ENCODE peak calls at places on chromosomes 2 and 18, in six cellular contexts. F is H1, L is HepG2, I is GM12878, T is K562, D is SK-N-SH. J is an unnamed sample.

GRCh38 chr18:24735504-24736243 is 275.2 kb downstream of the HRH4 start:
- DNase-seq in L (no peak), D (no peak), T (no peak), F (no peak), I (no peak), J (no peak)

GRCh38 chr2:28297531-28297930 is 95.1 kb upstream of the FOSL2 start:
- DNase-seq in T (no peak), I (no peak), D (no peak), F (no peak), L (no peak), J (no peak)

GRCh38 chr2:85523062-85523905 is 15.7 kb upstream of the MAT2A start:
- DNase-seq in L (no peak), T (no peak), F (no peak), D (no peak), I (no peak), J (no peak)

GRCh38 chr2:85273732-85274731 is 53.8 kb downstream of the TGOLN2 start:
- DNase-seq in F (no peak), D (peak), L (peak), T (peak), I (no peak), J (no peak)

GRCh38 chr2:53210538-53210937 is 557.1 kb upstream of the CHAC2 start:
- DNase-seq in I (no peak), D (no peak), L (no peak), F (no peak), T (no peak), J (no peak)

GRCh38 chr2:16663121-16663905 is 2.3 kb downstream of the CYRIA start:
- DNase-seq in F (no peak), I (no peak), L (no peak), D (no peak), T (no peak), J (peak)

GRCh38 chr2:127635380-127636237 is 10.3 kb upstream of the GPR17 start:
- DNase-seq in D (no peak), L (no peak), I (no peak), F (no peak), T (no peak), J (no peak)

GRCh38 chr2:197850882-197851281 is 46.5 kb downstream of the PLCL1 start:
- DNase-seq in F (no peak), L (no peak), T (no peak), D (no peak), I (no peak), J (no peak)

GRCh38 chr2:96408631-96409542 is 73.3 kb downstream of the NCAPH start:
- DNase-seq in D (no peak), T (no peak), F (no peak), I (no peak), L (peak), J (no peak)

GRCh38 chr2:119240311-119241204 is 16.9 kb downstream of the STEAP3 start:
- DNase-seq in I (no peak), F (no peak), D (peak), T (peak), L (peak), J (no peak)

GRCh38 chr2:98086491-98087446 is at the start of gene VWA3B:
- DNase-seq in I (no peak), T (peak), L (no peak), F (peak), D (peak), J (no peak)

GRCh38 chr18:39448942-39449341 is 1883.3 kb upstream of the CELF4 start:
- DNase-seq in I (no peak), L (no peak), T (no peak), D (no peak), F (no peak), J (no peak)

GRCh38 chr2:65436825-65437221 is 4.4 kb upstream of the SPRED2 start:
- DNase-seq in F (no peak), T (peak), L (no peak), D (peak), I (peak), J (no peak)

GRCh38 chr2:102703748-102704147 is 58.1 kb upstream of the TMEM182 start:
- DNase-seq in T (peak), D (no peak), L (peak), F (no peak), I (no peak), J (no peak)

GRCh38 chr2:16774091-16774490 is 108.5 kb upstream of the CYRIA start:
- DNase-seq in T (no peak), D (no peak), F (no peak), I (no peak), L (no peak), J (no peak)

GRCh38 chr2:70303186-70303585 is 1.3 kb upstream of the FAM136A start:
- DNase-seq in T (no peak), I (no peak), D (no peak), L (no peak), F (no peak), J (no peak)

GRCh38 chr2:98465456-98466201 is 21.0 kb downstream of the INPP4A start:
- DNase-seq in F (no peak), D (peak), T (peak), L (no peak), I (peak), J (peak)

GRCh38 chr18:63882333-63883141 is 5.0 kb upstream of the SERPINB2 start:
- DNase-seq in L (no peak), F (no peak), I (no peak), D (no peak), T (no peak), J (no peak)

DNA sequence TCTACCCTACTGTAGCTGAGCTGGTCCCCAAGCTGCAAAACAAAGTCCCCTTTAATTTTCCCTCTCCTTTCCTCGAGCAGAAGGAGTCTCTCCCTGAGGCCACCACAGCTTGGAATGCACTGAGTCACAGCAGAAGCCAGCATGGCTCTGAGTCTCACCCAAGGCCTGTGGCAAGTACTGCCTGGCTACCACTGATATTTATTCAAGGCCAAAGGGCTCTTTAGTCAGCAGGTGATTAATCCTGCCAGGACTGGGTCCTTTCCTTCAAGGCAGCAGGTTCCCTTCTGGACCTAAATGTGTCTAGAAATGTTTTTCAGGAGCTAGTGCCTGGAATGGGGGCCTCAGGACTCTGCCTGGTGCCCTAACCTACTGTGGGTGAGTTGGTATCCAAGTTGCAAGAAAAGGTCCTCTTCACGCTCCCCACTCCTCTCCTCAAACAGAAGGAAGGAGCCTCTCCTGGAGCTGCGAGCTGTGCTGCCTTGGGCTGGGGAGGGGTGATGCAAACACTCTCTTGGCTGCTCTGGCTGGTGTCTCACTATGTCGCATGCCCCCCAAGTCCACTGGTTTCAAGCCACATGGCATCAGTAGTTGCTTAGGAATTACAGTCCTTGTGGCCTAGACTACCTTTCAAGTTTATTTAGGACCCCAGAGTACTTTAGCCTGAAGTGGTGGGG is 53.4 kb downstream of the CD28 start:
- DNase-seq in I (no peak), D (no peak), F (no peak), L (no peak), T (no peak), J (no peak)
- TF ChIP-seq GABPA in I (no peak), D (no peak), F (no peak), L (no peak), T (no peak), J (no peak)

GRCh38 chr2:187349328-187349944 is 98.6 kb downstream of the CALCRL start:
- DNase-seq in I (no peak), T (no peak), F (no peak), D (no peak), L (no peak), J (no peak)
- H3K4me3 ChIP-seq in I (no peak), T (no peak), F (no peak), D (no peak), L (no peak), J (no peak)

GRCh38 chr2:228987441-228988155 is 283.5 kb downstream of the PID1 start:
- DNase-seq in L (no peak), T (no peak), I (no peak), F (no peak), D (no peak), J (no peak)
- TF ChIP-seq GABPA in L (no peak), T (no peak), I (no peak), F (no peak), D (no peak), J (no peak)

GRCh38 chr2:230986520-230987136 is 9.3 kb upstream of the SPATA3 start:
- DNase-seq in I (no peak), D (no peak), L (no peak), F (no peak), T (no peak), J (no peak)
- H3K4me3 ChIP-seq in I (peak), D (peak), L (peak), F (peak), T (peak), J (peak)

GRCh38 chr18:78547817-78548216 is 431.8 kb upstream of the SALL3 start:
- DNase-seq in D (no peak), I (no peak), L (no peak), T (no peak), F (no peak), J (no peak)

GRCh38 chr18:78543201-78543725 is 436.4 kb upstream of the SALL3 start:
- DNase-seq in L (no peak), F (no peak), I (no peak), D (no peak), T (no peak), J (no peak)

GRCh38 chr18:78546281-78546680 is 433.3 kb upstream of the SALL3 start:
- DNase-seq in D (no peak), L (no peak), T (no peak), F (no peak), I (no peak), J (no peak)

GRCh38 chr18:78549971-78550370 is 429.6 kb upstream of the SALL3 start:
- DNase-seq in I (no peak), L (no peak), D (no peak), T (no peak), F (no peak), J (no peak)

GRCh38 chr18:78548261-78549058 is 431.2 kb upstream of the SALL3 start:
- DNase-seq in I (no peak), F (no peak), D (no peak), T (no peak), L (no peak), J (no peak)
- TF ChIP-seq GABPA in I (no peak), F (no peak), D (no peak), T (no peak), L (no peak), J (no peak)

GRCh38 chr18:46071894-46072867 is at the start of gene PSTPIP2:
- DNase-seq in T (peak), F (no peak), D (peak), I (no peak), L (no peak), J (no peak)

GRCh38 chr18:46069524-46069923 is 2.5 kb downstream of the PSTPIP2 start:
- DNase-seq in D (no peak), T (no peak), I (no peak), F (no peak), L (no peak), J (no peak)

GRCh38 chr18:46071615-46071893 is 506 bp downstream of the PSTPIP2 start:
- DNase-seq in I (no peak), T (peak), D (no peak), F (no peak), L (no peak), J (no peak)

GRCh38 chr18:46070232-46070631 is 1.8 kb downstream of the PSTPIP2 start:
- DNase-seq in F (no peak), L (no peak), D (no peak), T (no peak), I (no peak), J (no peak)

GRCh38 chr18:46070683-46071614 is 1.1 kb downstream of the PSTPIP2 start:
- DNase-seq in D (peak), I (no peak), L (no peak), T (peak), F (no peak), J (peak)
- H3K4me3 ChIP-seq in D (peak), I (peak), L (peak), T (peak), F (peak), J (peak)

DNA sequence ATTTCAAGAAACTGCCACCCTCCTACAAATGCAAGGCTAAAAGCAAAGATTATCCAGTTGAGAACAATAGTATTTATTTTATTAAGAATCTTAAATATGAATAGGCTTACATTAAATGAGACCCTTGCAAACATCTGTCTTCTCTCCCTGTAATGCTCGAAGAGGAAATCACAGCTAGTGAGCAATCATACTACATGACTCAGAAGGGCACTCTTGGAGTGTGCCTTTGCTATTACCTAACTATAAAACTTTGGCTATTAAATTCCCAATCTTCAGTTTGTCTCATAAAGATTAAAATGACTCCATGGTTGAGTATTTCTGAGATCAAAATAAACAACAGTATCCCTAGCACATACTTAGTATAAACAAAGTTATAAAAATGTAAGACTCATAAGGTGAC is 296.8 kb downstream of the KCNJ3 start:
- DNase-seq in L (no peak), I (no peak), T (no peak), F (no peak), D (no peak), J (no peak)
- TF ChIP-seq GABPA in L (no peak), I (no peak), T (no peak), F (no peak), D (no peak), J (no peak)

DNA sequence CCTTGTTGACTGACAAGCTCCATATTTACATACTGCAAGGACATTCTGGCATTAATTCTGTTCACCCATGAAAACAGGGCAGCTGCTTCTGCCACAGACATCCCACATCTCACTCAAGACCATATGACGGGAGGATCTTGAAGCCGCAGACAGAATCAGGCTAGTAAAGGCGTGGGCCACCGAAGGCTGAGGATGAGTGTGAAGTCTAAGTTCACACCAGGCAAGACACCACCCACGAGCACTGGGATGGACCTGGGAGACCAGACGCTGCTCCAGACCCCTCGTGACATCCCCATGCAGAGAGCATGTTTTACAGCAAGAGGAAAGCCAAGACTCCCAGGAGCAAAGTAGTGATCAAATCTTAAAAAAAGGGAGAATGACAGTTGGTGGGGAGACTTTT is 3.2 kb downstream of the FHL2 start:
- DNase-seq in F (no peak), I (no peak), T (no peak), L (no peak), D (no peak), J (no peak)
- H3K4me3 ChIP-seq in F (no peak), I (no peak), T (no peak), L (no peak), D (no peak), J (no peak)

DNA sequence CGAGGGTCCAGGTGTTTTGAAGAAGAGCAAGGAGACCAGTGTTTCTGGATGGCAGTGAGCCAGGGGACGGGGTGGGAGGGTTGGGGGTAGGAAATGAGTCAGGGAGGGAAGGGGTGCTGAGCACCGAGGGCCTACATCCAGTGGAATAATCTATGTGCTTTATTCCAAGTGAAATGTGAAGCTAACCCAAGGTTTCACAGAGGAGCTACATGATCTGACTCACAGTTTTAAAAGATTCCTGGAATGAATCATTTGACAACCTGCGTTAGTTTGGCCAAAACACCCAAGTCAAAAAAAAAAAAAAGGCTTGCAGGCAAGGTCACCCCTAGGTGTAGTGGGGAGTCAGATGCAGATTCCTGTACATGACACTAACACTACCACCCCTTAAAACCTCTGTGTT is 419.7 kb upstream of the MEX3C start:
- DNase-seq in T (no peak), I (no peak), F (no peak), D (no peak), L (no peak), J (no peak)
- TF ChIP-seq GABPA in T (no peak), I (no peak), F (no peak), D (no peak), L (no peak), J (no peak)

J was measured in HL-60.